ENCODE peak calls at places on chromosome X, in seven cellular contexts. G is upper lobe of right lung; L is GM23248; Z is uterus; R is naive thymus-derived CD4-positive, alpha-beta T cell; C is lower lobe of right lung; U is psoas muscle. F is an unnamed sample.

GRCh38 chrX:44223150-44223549 is 120.3 kb downstream of the EFHC2 start:
- DNase-seq in U (no peak), R (no peak), Z (no peak), G (no peak), C (no peak), L (peak; percentile 51), F (no peak)

GRCh38 chrX:12945494-12945893 is 29.4 kb upstream of the TMSB4X start:
- DNase-seq in Z (no peak), C (no peak), G (no peak), L (no peak), U (no peak), R (no peak), F (no peak)

GRCh38 chrX:68675466-68675865 is 28.0 kb downstream of the STARD8 start:
- DNase-seq in U (no peak), C (no peak), G (no peak), L (no peak), R (no peak), Z (no peak), F (no peak)

GRCh38 chrX:109826954-109827708 is 94.1 kb upstream of the ACSL4 start:
- DNase-seq in L (peak; percentile 81), U (no peak), R (no peak), Z (no peak), G (no peak), C (no peak), F (no peak)

GRCh38 chrX:80174925-80175574 is 160.5 kb downstream of the TBX22 start:
- DNase-seq in G (no peak), U (peak; percentile 50), R (no peak), L (no peak), Z (peak; percentile 12), C (no peak), F (no peak)

GRCh38 chrX:57267308-57267707 is 19.2 kb upstream of the FAAH2 start:
- DNase-seq in L (no peak), Z (no peak), R (no peak), G (no peak), U (no peak), C (no peak), F (no peak)

GRCh38 chrX:24341795-24342194 is 18.6 kb upstream of the SUPT20HL1 start:
- DNase-seq in G (no peak), L (peak; percentile 85), C (no peak), U (no peak), Z (no peak), R (no peak), F (no peak)

GRCh38 chrX:25941087-25941486 is 197.1 kb upstream of the MAGEB18 start:
- DNase-seq in G (no peak), L (no peak), Z (no peak), R (no peak), U (no peak), C (no peak), F (no peak)

GRCh38 chrX:41314204-41314603 is 19.8 kb upstream of the DDX3X start:
- DNase-seq in C (no peak), G (no peak), U (no peak), R (no peak), L (no peak), Z (no peak), F (no peak)

GRCh38 chrX:18574591-18574990 is 97.3 kb downstream of the RS1 start:
- DNase-seq in Z (peak; percentile 49), U (peak; percentile 25), L (peak; percentile 61), R (no peak), G (no peak), C (no peak), F (no peak)

GRCh38 chrX:19350831-19351447 is 7.2 kb downstream of the PDHA1 start:
- DNase-seq in Z (no peak), R (no peak), C (no peak), L (no peak), U (no peak), G (no peak), F (no peak)

GRCh38 chrX:150032742-150033141 is 94.5 kb upstream of the EOLA2 start:
- DNase-seq in Z (no peak), R (no peak), L (peak; percentile 87), G (no peak), U (no peak), C (no peak), F (no peak)

GRCh38 chrX:71118032-71118984 is at the start of gene MED12:
- DNase-seq in G (peak; percentile 87), U (peak; percentile 85), C (peak; percentile 84), L (peak; percentile 83), R (peak; percentile 74), Z (peak; percentile 88), F (peak; percentile 83)

GRCh38 chrX:140274761-140275525 is 229.9 kb downstream of the SOX3 start:
- DNase-seq in C (no peak), Z (no peak), R (no peak), U (no peak), G (no peak), L (peak; percentile 77), F (no peak)

GRCh38 chrX:72271091-72271490 is 6.0 kb downstream of the RPS4X start:
- DNase-seq in U (no peak), C (no peak), G (no peak), R (no peak), Z (no peak), L (peak; percentile 37), F (no peak)

GRCh38 chrX:130994671-130995070 is 63.5 kb upstream of the ARHGAP36 start:
- DNase-seq in R (no peak), G (no peak), Z (no peak), U (no peak), C (no peak), L (peak; percentile 41), F (no peak)

GRCh38 chrX:45502396-45502795 is 301.7 kb upstream of the DIPK2B start:
- DNase-seq in Z (no peak), C (no peak), R (no peak), L (no peak), U (no peak), G (no peak), F (no peak)

GRCh38 chrX:39749135-39749534 is 348.6 kb downstream of the BCOR start:
- DNase-seq in R (no peak), C (no peak), L (no peak), Z (no peak), G (no peak), U (no peak), F (no peak)

GRCh38 chrX:96140796-96141195 is 543.8 kb upstream of the DIAPH2 start:
- DNase-seq in L (no peak), R (no peak), Z (no peak), U (no peak), G (no peak), C (no peak), F (no peak)

GRCh38 chrX:50799531-50799961 is 14.4 kb downstream of the SHROOM4 start:
- DNase-seq in C (peak; percentile 53), Z (no peak), G (peak; percentile 64), R (no peak), L (peak; percentile 49), U (no peak), F (no peak)

GRCh38 chrX:56766554-56767412 is 37.7 kb downstream of the NBDY start:
- DNase-seq in C (no peak), L (peak; percentile 68), Z (no peak), G (peak; percentile 21), R (peak; percentile 27), U (no peak), F (no peak)

GRCh38 chrX:85963736-85964135 is 83.6 kb downstream of the CHM start:
- DNase-seq in C (no peak), R (no peak), L (peak; percentile 77), G (no peak), Z (no peak), U (no peak), F (no peak)

GRCh38 chrX:115650449-115650848 is 89.5 kb downstream of the PLS3 start:
- DNase-seq in G (no peak), Z (no peak), R (no peak), U (no peak), L (peak; percentile 21), C (no peak), F (no peak)
- H3K27ac ChIP-seq in G (no peak overlapping the region), Z (no peak overlapping the region), R (no peak overlapping the region), U (no peak overlapping the region), L (peak overlapping the region; percentile 52), C (no peak overlapping the region), F (no peak overlapping the region)

GRCh38 chrX:38351346-38351745 is 1.1 kb upstream of the OTC start:
- DNase-seq in C (no peak), G (no peak), U (no peak), L (no peak), Z (no peak), R (no peak), F (no peak)

GRCh38 chrX:38346150-38346549 is 6.3 kb upstream of the OTC start:
- DNase-seq in C (no peak), Z (no peak), R (no peak), U (no peak), G (no peak), L (no peak), F (no peak)

GRCh38 chrX:38352362-38352761 is at the start of gene OTC:
- DNase-seq in L (no peak), G (no peak), Z (no peak), R (no peak), C (no peak), U (no peak), F (no peak)

GRCh38 chrX:38342853-38343778 is 9.3 kb upstream of the OTC start:
- DNase-seq in C (no peak), U (no peak), R (no peak), L (no peak), Z (no peak), G (no peak), F (no peak)

GRCh38 chrX:38347136-38347535 is 5.3 kb upstream of the OTC start:
- DNase-seq in U (no peak), Z (no peak), L (peak; percentile 82), R (no peak), G (no peak), C (no peak), F (no peak)
- H3K27ac ChIP-seq in U (no peak overlapping the region), Z (no peak overlapping the region), L (no peak overlapping the region), R (no peak overlapping the region), G (no peak overlapping the region), C (no peak overlapping the region), F (no peak overlapping the region)

GRCh38 chrX:118977424-118977823 is 3.0 kb downstream of the LONRF3 start:
- DNase-seq in C (no peak), U (no peak), G (no peak), L (no peak), Z (no peak), R (no peak), F (no peak)
- H3K27ac ChIP-seq in C (peak overlapping the region; percentile 87), U (peak overlapping the region; percentile 97), G (no peak overlapping the region), L (no peak overlapping the region), Z (no peak overlapping the region), R (no peak overlapping the region), F (no peak overlapping the region)

GRCh38 chrX:2425281-2426071 is 75.3 kb downstream of the DHRSX start:
- DNase-seq in U (no peak), R (no peak), G (no peak), L (no peak), C (no peak), Z (no peak), F (no peak)

GRCh38 chrX:2426289-2426882 is 74.4 kb downstream of the DHRSX start:
- DNase-seq in Z (no peak), R (no peak), C (no peak), L (no peak), G (no peak), U (no peak), F (no peak)

GRCh38 chrX:2423293-2423692 is 77.5 kb downstream of the DHRSX start:
- DNase-seq in Z (no peak), G (no peak), L (peak; percentile 72), U (no peak), R (no peak), C (no peak), F (no peak)

GRCh38 chrX:2424317-2424716 is 76.5 kb downstream of the DHRSX start:
- DNase-seq in U (no peak), Z (no peak), L (no peak), R (no peak), C (no peak), G (no peak), F (no peak)

GRCh38 chrX:2423899-2424298 is 76.9 kb downstream of the DHRSX start:
- DNase-seq in U (no peak), C (no peak), R (no peak), Z (no peak), L (no peak), G (no peak), F (no peak)
- H3K27ac ChIP-seq in U (no peak overlapping the region), C (no peak overlapping the region), R (no peak overlapping the region), Z (no peak overlapping the region), L (no peak overlapping the region), G (no peak overlapping the region), F (no peak overlapping the region)

F was measured in right lobe of liver.